ENCODE peak calls at places on chromosome 11, in ten cellular contexts. W, P, M, I, T, Z, G, C, V and Y are unnamed samples.

GRCh38 chr11:96147186-96147585 is 195.8 kb downstream of the MAML2 start:
- DNase-seq in W (no peak), P (no peak), M (no peak), I (no peak), T (no peak), Z (no peak), G (no peak), C (no peak), V (no peak), Y (no peak)

GRCh38 chr11:79461144-79461543 is 20.3 kb upstream of the TENM4 start:
- DNase-seq in W (no peak), P (no peak), M (no peak), I (peak), T (peak), Z (peak), G (no peak), C (no peak), V (no peak), Y (no peak)

GRCh38 chr11:27217948-27218410 is 145.0 kb downstream of the CCDC34 start:
- DNase-seq in W (no peak), P (no peak), M (peak), I (no peak), T (peak), Z (no peak), G (no peak), C (no peak), V (no peak), Y (no peak)

GRCh38 chr11:130178992-130179391 is 19.4 kb downstream of the ST14 start:
- DNase-seq in W (no peak), P (no peak), M (no peak), I (no peak), T (no peak), Z (no peak), G (no peak), C (no peak), V (no peak), Y (no peak)

GRCh38 chr11:99066609-99067008 is 45.9 kb downstream of the CNTN5 start:
- DNase-seq in W (no peak), P (no peak), M (no peak), I (no peak), T (no peak), Z (no peak), G (peak), C (no peak), V (no peak), Y (no peak)

GRCh38 chr11:115871161-115871750 is 367.0 kb upstream of the CADM1 start:
- DNase-seq in W (no peak), P (no peak), M (no peak), I (no peak), T (no peak), Z (no peak), G (no peak), C (no peak), V (no peak), Y (no peak)

GRCh38 chr11:98059488-98059887 is 961.3 kb upstream of the CNTN5 start:
- DNase-seq in W (no peak), P (no peak), M (no peak), I (no peak), T (no peak), Z (no peak), G (no peak), C (no peak), V (no peak), Y (no peak)

GRCh38 chr11:126282361-126282741 is 542 bp upstream of the TIRAP start:
- DNase-seq in W (no peak), P (no peak), M (peak), I (peak), T (peak), Z (no peak), G (no peak), C (no peak), V (no peak), Y (peak)

GRCh38 chr11:106076923-106077608 is at the start of gene KBTBD3:
- DNase-seq in W (peak), P (peak), M (peak), I (peak), T (peak), Z (peak), G (peak), C (peak), V (peak), Y (peak)

GRCh38 chr11:2576536-2576935 is 123.3 kb downstream of the KCNQ1OT1 start:
- DNase-seq in W (no peak), P (no peak), M (peak), I (no peak), T (no peak), Z (no peak), G (no peak), C (no peak), V (no peak), Y (peak)

GRCh38 chr11:70631624-70632047 is 233.3 kb downstream of the CTTN start:
- DNase-seq in W (no peak), P (no peak), M (no peak), I (no peak), T (no peak), Z (no peak), G (no peak), C (no peak), V (no peak), Y (no peak)

GRCh38 chr11:22477312-22477711 is 139.1 kb downstream of the SLC17A6 start:
- DNase-seq in W (no peak), P (no peak), M (no peak), I (no peak), T (peak), Z (no peak), G (no peak), C (no peak), V (no peak), Y (no peak)

GRCh38 chr11:116478205-116478604 is 294.6 kb downstream of the BUD13 start:
- DNase-seq in W (no peak), P (no peak), M (no peak), I (no peak), T (no peak), Z (no peak), G (no peak), C (no peak), V (no peak), Y (no peak)

GRCh38 chr11:20089796-20090653 is 70.2 kb downstream of the DBX1 start:
- DNase-seq in W (no peak), P (peak), M (peak), I (no peak), T (peak), Z (no peak), G (no peak), C (no peak), V (no peak), Y (no peak)

GRCh38 chr11:131609317-131609716 is 238.9 kb downstream of the NTM start:
- DNase-seq in W (no peak), P (no peak), M (no peak), I (no peak), T (peak), Z (no peak), G (no peak), C (no peak), V (no peak), Y (no peak)

GRCh38 chr11:61493832-61494231 is 14.7 kb upstream of the LRRC10B start:
- DNase-seq in W (no peak), P (no peak), M (no peak), I (no peak), T (no peak), Z (no peak), G (no peak), C (no peak), V (no peak), Y (no peak)

GRCh38 chr11:96207459-96208449 is 135.2 kb downstream of the MAML2 start:
- DNase-seq in W (no peak), P (no peak), M (no peak), I (no peak), T (peak), Z (no peak), G (no peak), C (no peak), V (no peak), Y (no peak)

GRCh38 chr11:62538470-62539237 is 8.0 kb downstream of the AHNAK start:
- DNase-seq in W (no peak), P (no peak), M (no peak), I (no peak), T (no peak), Z (no peak), G (no peak), C (no peak), V (no peak), Y (no peak)

GRCh38 chr11:47436726-47437125 is 10.5 kb upstream of the PSMC3 start:
- DNase-seq in W (no peak), P (no peak), M (no peak), I (no peak), T (no peak), Z (no peak), G (no peak), C (no peak), V (no peak), Y (no peak)

GRCh38 chr11:47437746-47438418 is 11.1 kb downstream of the RAPSN start:
- DNase-seq in W (no peak), P (no peak), M (peak), I (peak), T (no peak), Z (no peak), G (no peak), C (no peak), V (no peak), Y (peak)

GRCh38 chr11:47435687-47436086 is 9.4 kb upstream of the PSMC3 start:
- DNase-seq in W (no peak), P (no peak), M (no peak), I (no peak), T (no peak), Z (no peak), G (no peak), C (no peak), V (no peak), Y (no peak)

GRCh38 chr11:47438721-47439120 is 10.2 kb downstream of the RAPSN start:
- DNase-seq in W (no peak), P (no peak), M (no peak), I (no peak), T (no peak), Z (no peak), G (no peak), C (no peak), V (no peak), Y (no peak)

GRCh38 chr11:47437218-47437745 is 11.0 kb upstream of the PSMC3 start:
- DNase-seq in W (no peak), P (no peak), M (no peak), I (no peak), T (no peak), Z (no peak), G (no peak), C (no peak), V (no peak), Y (no peak)
- TF ChIP-seq POLR2A in W (no peak), P (no peak), M (no peak), I (no peak), T (no peak), Z (no peak), G (no peak), C (no peak), V (no peak), Y (no peak)

DNA sequence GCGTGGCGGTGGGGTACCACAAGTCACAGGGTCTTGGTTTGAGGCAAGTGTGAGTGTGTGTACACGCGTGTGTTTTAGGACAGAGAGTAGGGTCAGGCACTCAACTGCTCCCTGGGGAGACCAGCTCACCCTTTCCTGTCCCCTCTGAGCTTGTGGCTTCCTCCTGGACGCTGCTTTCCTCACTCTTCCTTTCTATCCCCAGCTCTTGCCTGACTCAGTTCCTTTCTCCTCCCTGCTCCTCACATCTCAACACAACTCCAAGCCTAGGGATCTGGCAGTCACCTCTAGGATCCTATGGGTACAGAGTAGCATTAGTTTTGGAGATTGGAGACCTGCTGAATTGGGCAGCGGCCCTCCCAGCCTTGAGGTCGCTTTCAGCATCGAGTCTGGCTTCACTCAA is 4.1 kb downstream of the CLCF1 start:
- DNase-seq in W (no peak), P (no peak), M (no peak), I (no peak), T (no peak), Z (no peak), G (no peak), C (no peak), V (no peak), Y (no peak)
- TF ChIP-seq POLR2A in W (no peak), P (no peak), M (no peak), I (no peak), T (no peak), Z (no peak), G (no peak), C (no peak), V (no peak), Y (no peak)

DNA sequence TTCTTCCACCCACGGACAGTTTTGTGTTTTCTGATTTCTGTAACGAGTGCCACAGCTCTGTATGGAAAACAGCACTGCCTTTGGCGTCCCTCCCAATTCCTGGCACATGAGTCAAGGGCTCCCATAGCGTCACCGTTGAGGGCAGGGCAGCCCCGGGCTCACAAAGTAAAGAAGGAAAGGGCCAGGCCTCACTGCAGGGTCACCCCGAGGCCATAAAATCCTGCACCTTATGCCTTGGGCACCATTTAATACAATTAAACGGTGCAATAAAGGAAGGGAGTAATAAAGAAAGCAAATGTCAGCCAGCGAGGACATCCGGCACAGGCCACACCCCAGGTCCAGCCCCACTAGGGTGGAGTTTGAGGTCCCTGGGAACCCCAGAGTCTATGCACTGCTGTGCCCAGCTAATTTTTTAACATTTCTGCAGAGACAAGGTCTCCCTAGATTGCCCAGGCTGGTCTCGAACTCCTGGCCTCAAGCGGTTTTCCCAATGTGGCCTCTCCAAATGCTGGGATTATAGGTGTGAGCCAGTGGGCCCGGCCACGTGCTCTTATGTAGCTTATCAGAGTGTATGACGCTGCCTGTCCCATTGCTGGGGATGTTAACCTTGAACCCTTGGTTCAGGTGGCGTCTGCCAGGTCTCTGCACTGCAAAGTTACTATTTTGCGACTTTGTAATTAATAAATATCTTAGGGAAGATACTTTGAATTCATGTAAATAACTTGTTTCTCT is 13.6 kb upstream of the MUC2 start:
- DNase-seq in W (no peak), P (no peak), M (peak), I (no peak), T (peak), Z (peak), G (no peak), C (peak), V (no peak), Y (peak)
- TF ChIP-seq POLR2A in W (no peak), P (no peak), M (no peak), I (no peak), T (no peak), Z (no peak), G (no peak), C (no peak), V (no peak), Y (no peak)

GRCh38 chr11:47407746-47408590 is at the start of gene SLC39A13:
- DNase-seq in W (peak), P (peak), M (peak), I (peak), T (peak), Z (peak), G (peak), C (peak), V (peak), Y (peak)

GRCh38 chr11:47406896-47407745 is 1.3 kb upstream of the SLC39A13 start:
- DNase-seq in W (no peak), P (peak), M (no peak), I (no peak), T (peak), Z (no peak), G (no peak), C (no peak), V (no peak), Y (no peak)

GRCh38 chr11:47409440-47410403 is 1.3 kb downstream of the SLC39A13 start:
- DNase-seq in W (no peak), P (no peak), M (no peak), I (peak), T (no peak), Z (no peak), G (no peak), C (no peak), V (no peak), Y (no peak)

GRCh38 chr11:47410404-47411264 is 2.2 kb downstream of the SLC39A13 start:
- DNase-seq in W (no peak), P (no peak), M (no peak), I (no peak), T (no peak), Z (no peak), G (no peak), C (no peak), V (no peak), Y (no peak)

DNA sequence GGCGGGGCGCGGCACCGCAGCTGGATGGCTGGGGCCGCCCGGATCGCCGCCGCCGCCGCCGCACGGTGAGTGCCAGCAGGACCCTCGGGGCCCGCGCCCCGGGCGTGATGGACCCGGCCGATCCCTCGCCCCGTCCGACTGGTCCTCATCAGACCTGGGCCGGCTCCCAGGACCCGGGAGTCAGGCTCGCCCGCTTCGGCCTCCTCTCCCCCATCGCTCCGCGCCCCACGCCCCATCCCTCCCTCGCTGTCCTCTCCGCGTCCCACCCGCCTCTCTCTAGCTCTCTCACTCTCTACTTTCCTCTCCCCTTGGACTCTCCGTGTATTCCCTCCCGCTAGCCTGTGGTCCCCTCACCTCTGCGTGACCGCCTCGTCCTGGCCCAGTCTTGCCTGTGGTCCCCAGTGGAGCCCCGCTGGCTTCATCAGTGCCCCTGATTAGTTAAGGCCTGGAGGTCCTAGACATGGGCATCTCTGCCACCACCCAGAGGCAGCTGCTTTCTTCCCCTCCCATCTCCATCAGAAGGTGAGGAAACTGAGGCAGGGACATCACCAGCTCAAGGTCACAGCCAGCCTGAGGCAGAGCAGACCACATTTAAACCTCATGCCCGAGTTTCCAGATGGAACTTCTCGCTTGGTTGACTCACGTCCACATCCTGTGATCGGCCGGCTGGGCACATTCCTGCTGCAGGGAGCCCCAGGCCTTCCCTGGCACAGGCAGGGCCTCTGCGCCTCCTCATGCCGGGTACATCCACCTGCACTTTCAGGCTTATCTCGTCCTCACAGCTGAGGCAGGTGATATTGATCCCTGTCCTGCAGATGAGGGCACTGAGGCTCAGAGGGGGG is 429 bp downstream of the SLC39A13 start:
- DNase-seq in W (no peak), P (no peak), M (peak), I (peak), T (peak), Z (peak), G (no peak), C (peak), V (no peak), Y (peak)
- TF ChIP-seq POLR2A in W (no peak), P (no peak), M (peak), I (no peak), T (peak), Z (peak), G (no peak), C (peak), V (no peak), Y (no peak)

GRCh38 chr11:34787348-34787747 is 128.8 kb downstream of the APIP start:
- DNase-seq in W (no peak), P (no peak), M (no peak), I (no peak), T (peak), Z (no peak), G (no peak), C (no peak), V (no peak), Y (no peak)
- TF ChIP-seq POLR2A in W (no peak), P (no peak), M (no peak), I (no peak), T (no peak), Z (no peak), G (no peak), C (no peak), V (no peak), Y (no peak)

DNA sequence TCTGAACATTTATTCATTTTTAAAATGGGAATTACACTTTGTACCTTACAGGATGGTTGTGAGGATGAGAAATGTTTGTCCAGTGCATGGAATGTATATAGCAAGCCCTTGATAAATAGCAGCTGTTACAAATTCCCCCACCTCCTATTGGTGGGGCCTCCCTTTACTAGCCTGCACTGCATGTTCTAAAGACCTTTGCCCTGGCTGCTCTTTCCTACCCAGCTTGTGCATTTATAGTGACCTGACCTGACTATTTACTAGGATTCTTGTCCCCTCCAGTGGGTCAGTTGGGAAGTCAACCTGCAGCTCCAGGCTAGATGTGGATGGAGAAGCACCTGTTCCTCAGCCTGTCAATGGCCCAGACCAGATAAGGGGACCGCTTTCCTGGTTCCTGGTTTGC is 180.3 kb downstream of the HIPK3 start:
- DNase-seq in W (no peak), P (no peak), M (no peak), I (no peak), T (no peak), Z (no peak), G (no peak), C (no peak), V (no peak), Y (no peak)
- TF ChIP-seq POLR2A in W (no peak), P (no peak), M (no peak), I (no peak), T (no peak), Z (no peak), G (no peak), C (no peak), V (no peak), Y (no peak)